ENCODE peak calls at places on chromosomes 16 and 17, in seven cellular contexts. Y is Peyer's patch, E is uterus, T is A549, O is psoas muscle, Q is thoracic aorta, V is tibial artery. A is an unnamed sample.

GRCh38 chr17:68310141-68310540 is 18.8 kb downstream of the ARSG start:
- DNase-seq in E (no peak), T (no peak), Y (no peak), O (no peak), Q (no peak), V (no peak), A (no peak)

GRCh38 chr17:67080804-67081203 is 36.5 kb downstream of the CACNG1 start:
- DNase-seq in E (no peak), Y (no peak), Q (no peak), V (no peak), O (no peak), T (no peak), A (no peak)

GRCh38 chr17:73192219-73192893 is 499 bp upstream of the COG1 start:
- DNase-seq in V (peak), E (peak), Y (peak), T (peak), O (peak), Q (no peak), A (peak)

GRCh38 chr17:79737922-79738578 is 7.3 kb downstream of the ENPP7 start:
- DNase-seq in O (no peak), T (no peak), Q (no peak), E (no peak), Y (no peak), V (no peak), A (no peak)

GRCh38 chr16:46763147-46763546 is 15.0 kb upstream of the MYLK3 start:
- DNase-seq in T (no peak), O (peak), V (no peak), Q (no peak), E (no peak), Y (no peak), A (peak)

GRCh38 chr17:19753049-19753444 is 4.9 kb upstream of the ALDH3A1 start:
- DNase-seq in O (peak), T (peak), V (peak), Q (peak), E (peak), Y (peak), A (no peak)

GRCh38 chr17:81463506-81463905 is 49.1 kb downstream of the ACTG1 start:
- DNase-seq in T (no peak), Y (no peak), E (no peak), V (no peak), Q (no peak), O (no peak), A (no peak)

GRCh38 chr16:70478912-70479341 is 24.5 kb downstream of the FCSK start:
- DNase-seq in O (no peak), V (no peak), E (no peak), T (no peak), Q (no peak), Y (no peak), A (no peak)

GRCh38 chr16:70434489-70435260 is 4.2 kb downstream of the ST3GAL2 start:
- DNase-seq in E (no peak), Q (no peak), O (no peak), T (no peak), V (no peak), Y (no peak), A (no peak)

GRCh38 chr17:37830151-37830993 is 85.5 kb upstream of the HNF1B start:
- DNase-seq in T (no peak), Q (no peak), V (no peak), O (no peak), E (no peak), Y (no peak), A (no peak)

GRCh38 chr17:16444258-16444886 is 29.0 kb downstream of the TRPV2 start:
- DNase-seq in V (no peak), Q (no peak), O (no peak), Y (no peak), E (no peak), T (no peak), A (no peak)

GRCh38 chr16:23155445-23156049 is 6.3 kb upstream of the USP31 start:
- DNase-seq in Q (no peak), Y (no peak), V (no peak), E (no peak), O (no peak), T (no peak), A (no peak)

GRCh38 chr17:9120471-9120870 is 99.2 kb downstream of the NTN1 start:
- DNase-seq in O (no peak), V (peak), Q (no peak), Y (no peak), E (no peak), T (no peak), A (no peak)

GRCh38 chr17:35148144-35148543 is 527 bp downstream of the UNC45B start:
- DNase-seq in T (no peak), Q (no peak), O (no peak), E (no peak), Y (no peak), V (no peak), A (no peak)

GRCh38 chr16:12206031-12206748 is 229.7 kb downstream of the SNX29 start:
- DNase-seq in Q (no peak), V (no peak), O (no peak), E (no peak), T (no peak), Y (no peak), A (no peak)

GRCh38 chr16:12208341-12209035 is 232.0 kb downstream of the SNX29 start:
- DNase-seq in V (no peak), Q (no peak), T (no peak), E (no peak), O (no peak), Y (no peak), A (no peak)

GRCh38 chr16:12210258-12210880 is 233.8 kb downstream of the SNX29 start:
- DNase-seq in Y (no peak), E (no peak), T (no peak), V (no peak), Q (no peak), O (no peak), A (no peak)

GRCh38 chr16:12206749-12207142 is 230.2 kb downstream of the SNX29 start:
- DNase-seq in T (no peak), Q (no peak), Y (no peak), E (no peak), V (no peak), O (no peak), A (no peak)

DNA sequence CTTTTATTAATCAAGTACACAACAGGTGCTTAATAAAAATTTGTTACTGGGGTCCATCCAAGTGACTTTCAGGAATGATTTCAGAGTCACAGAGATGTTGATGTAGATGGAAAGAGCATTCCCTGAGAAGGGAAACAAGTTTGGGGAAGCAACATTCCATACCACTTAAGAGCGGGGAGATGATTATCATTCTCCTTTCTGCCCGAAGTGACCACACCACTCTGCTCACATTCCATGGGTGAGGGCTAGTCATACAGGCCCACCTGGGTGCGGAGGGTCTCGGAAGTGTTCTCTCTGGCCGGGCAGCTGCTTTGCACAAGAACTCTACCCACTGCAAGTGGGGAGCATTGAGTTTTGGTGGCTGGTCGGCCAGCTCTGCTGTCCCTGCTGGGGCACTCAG is 231.4 kb downstream of the SNX29 start:
- DNase-seq in Q (no peak), E (no peak), V (no peak), T (no peak), Y (no peak), O (no peak), A (no peak)
- H3K27ac ChIP-seq in Q (no peak), E (no peak), V (no peak), T (no peak), Y (no peak), O (no peak), A (no peak)

GRCh38 chr16:716250-716607 is 1.3 kb downstream of the METRN start:
- DNase-seq in O (no peak), V (no peak), Q (no peak), Y (no peak), E (no peak), T (no peak), A (no peak)
- H3K4me3 ChIP-seq in O (peak), V (peak), Q (peak), Y (peak), E (peak), T (peak), A (peak)

GRCh38 chr16:27972500-27972899 is 91.0 kb downstream of the GSG1L start:
- DNase-seq in O (no peak), Y (peak), Q (no peak), T (peak), V (no peak), E (no peak), A (no peak)
- TF ChIP-seq CTCF in O (peak), Y (peak), Q (peak), T (peak), V (peak), E (no peak), A (peak)

GRCh38 chr17:33055171-33055611 is 63.5 kb downstream of the SPACA3 start:
- DNase-seq in Y (no peak), Q (no peak), E (no peak), T (no peak), O (no peak), V (no peak), A (peak)
- H3K27ac ChIP-seq in Y (no peak), Q (no peak), E (no peak), T (no peak), O (no peak), V (no peak), A (no peak)

GRCh38 chr16:11748023-11748403 is 5.4 kb upstream of the TXNDC11 start:
- DNase-seq in Y (no peak), V (no peak), O (no peak), T (no peak), Q (no peak), E (no peak), A (no peak)
- H3K4me3 ChIP-seq in Y (peak), V (no peak), O (no peak), T (no peak), Q (no peak), E (no peak), A (no peak)

DNA sequence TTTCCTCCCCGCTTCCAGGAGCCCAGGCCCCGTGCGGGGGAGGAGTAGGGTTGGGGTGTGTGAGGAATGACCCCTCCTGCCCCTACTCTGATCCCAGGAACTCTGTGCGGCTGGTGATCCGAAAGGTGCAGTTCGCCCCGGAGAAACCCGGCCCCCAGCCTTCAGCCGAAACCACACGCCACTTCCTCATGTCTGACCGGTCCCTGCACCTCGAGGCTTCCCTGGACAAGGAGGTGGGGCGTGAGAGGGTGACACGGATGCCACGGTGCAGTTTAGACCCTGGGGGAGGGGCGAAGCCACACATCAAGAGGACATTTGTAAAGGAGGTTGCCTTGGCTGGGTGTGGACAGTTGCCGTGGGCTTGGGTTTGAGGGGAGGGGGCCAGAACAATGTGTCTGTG is 7.4 kb downstream of the ARRB2 start:
- DNase-seq in O (no peak), E (no peak), Y (no peak), Q (no peak), V (no peak), T (no peak), A (no peak)
- TF ChIP-seq CTCF in O (no peak), E (no peak), Y (no peak), Q (no peak), V (no peak), T (no peak), A (no peak)

DNA sequence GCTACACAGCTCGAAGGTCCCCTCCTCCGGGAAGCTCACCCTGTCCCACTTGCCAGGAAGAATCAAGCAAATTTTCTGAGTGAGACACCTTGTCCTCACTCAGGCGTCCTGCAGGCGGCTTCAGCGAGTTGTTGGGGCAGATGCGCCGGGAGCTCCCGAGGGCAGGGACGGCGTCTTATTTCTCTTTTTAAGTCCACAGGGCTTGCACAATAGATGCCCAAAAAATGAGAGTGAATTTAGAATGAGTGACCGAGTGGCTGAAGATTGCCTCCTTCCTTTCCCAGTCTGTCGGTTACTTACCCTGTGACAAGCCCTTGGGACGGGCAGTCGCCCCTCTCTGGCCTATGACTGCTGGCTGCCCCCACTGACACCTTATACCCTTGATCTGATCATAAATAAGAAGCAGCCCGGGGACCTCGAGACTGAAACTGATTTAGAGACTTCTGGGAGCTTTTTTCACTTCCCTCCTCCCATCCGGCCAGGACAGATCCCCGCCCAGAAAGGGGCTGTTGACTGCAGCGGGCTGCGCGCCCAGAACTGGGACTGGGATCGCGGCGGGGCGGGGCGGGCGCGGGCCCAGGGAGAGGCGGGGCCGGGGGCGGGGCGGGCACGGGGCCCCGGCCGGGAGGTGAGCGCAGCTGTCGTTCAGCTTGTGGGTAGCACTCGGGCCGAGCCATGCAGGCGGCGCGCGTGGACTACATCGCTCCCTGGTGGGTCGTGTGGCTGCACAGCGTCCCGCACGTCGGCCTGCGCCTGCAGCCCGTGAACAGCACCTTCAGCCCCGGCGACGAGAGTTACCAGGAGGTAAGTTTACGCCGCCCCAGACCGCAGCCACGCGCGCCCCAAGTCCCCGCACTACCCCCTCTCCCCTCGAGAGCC is at the start of gene TTYH2:
- DNase-seq in T (peak), V (peak), E (peak), O (peak), Y (peak), Q (peak), A (peak)
- H3K27ac ChIP-seq in T (peak), V (peak), E (peak), O (peak), Y (peak), Q (peak), A (peak)

GRCh38 chr17:48045270-48046001 is 2.7 kb upstream of the NFE2L1 start:
- DNase-seq in Q (no peak), Y (no peak), T (no peak), V (no peak), O (no peak), E (no peak), A (no peak)
- H3K4me3 ChIP-seq in Q (no peak), Y (no peak), T (no peak), V (no peak), O (peak), E (no peak), A (no peak)